ENCODE peak calls at places on chromosomes 12 and 14, in seven cellular contexts. A, D, G, L, U, M and V are unnamed samples.

GRCh38 chr14:104238424-104239184 is 100.2 kb downstream of the KIF26A start:
- DNase-seq in D (no peak), M (no peak), L (no peak), U (no peak), A (no peak), G (no peak), V (no peak)

GRCh38 chr14:90893510-90893909 is 77.3 kb upstream of the TTC7B start:
- DNase-seq in U (no peak), G (no peak), L (no peak), A (no peak), M (no peak), D (no peak), V (no peak)

GRCh38 chr12:4440187-4440941 is 5.3 kb downstream of the FGF6 start:
- DNase-seq in A (no peak), G (no peak), D (no peak), L (no peak), U (no peak), M (peak; percentile 63), V (no peak)

GRCh38 chr12:6226002-6226700 is 26.0 kb downstream of the CD9 start:
- DNase-seq in G (no peak), D (peak; percentile 65), U (no peak), M (no peak), A (no peak), L (no peak), V (no peak)

GRCh38 chr12:106585237-106585834 is 2.5 kb downstream of the RFX4 start:
- DNase-seq in U (no peak), A (no peak), L (no peak), G (no peak), M (peak; percentile 56), D (no peak), V (no peak)

GRCh38 chr14:60014402-60014801 is 77.3 kb upstream of the PCNX4 start:
- DNase-seq in L (no peak), U (no peak), G (no peak), D (no peak), M (no peak), A (no peak), V (no peak)

GRCh38 chr12:9813821-9814798 is 13.2 kb upstream of the KLRF1 start:
- DNase-seq in G (peak; percentile 87), M (peak; percentile 88), U (peak; percentile 58), D (peak; percentile 19), A (peak; percentile 78), L (peak; percentile 84), V (no peak)

GRCh38 chr12:110917961-110918360 is 2.4 kb downstream of the MYL2 start:
- DNase-seq in G (no peak), A (no peak), U (no peak), L (no peak), M (no peak), D (no peak), V (no peak)